ENCODE peak calls at places on chromosomes 3 and 15, in nine cellular contexts. Q is tibial nerve; N is stromal cell of bone marrow; A is stimulated activated CD4-positive, alpha-beta T cell treated with anti-CD3 and anti-CD28 coated beads, Interleukin-1b, Interleukin-23, amount 100 ng/mL, for 4 hours; M is pons; O is anterior cingulate cortex; C is progenitor cell of endocrine pancreas; B is T-helper 2 cell; S is naive thymus-derived CD8-positive, alpha-beta T cell. D is an unnamed sample.

GRCh38 chr15:96350884-96351639 is 20.6 kb downstream of the NR2F2 start:
- DNase-seq in Q (no peak), N (no peak), A (no peak), M (no peak), O (no peak), C (no peak), B (no peak), S (no peak), D (peak; percentile 4)

GRCh38 chr3:190526787-190527767 is 13.2 kb downstream of the IL1RAP start:
- DNase-seq in Q (no peak), N (no peak), A (no peak), M (no peak), O (no peak), C (no peak), B (no peak), S (no peak), D (no peak)

GRCh38 chr3:108305484-108306172 is 9.3 kb downstream of the HHLA2 start:
- DNase-seq in Q (no peak), N (no peak), A (no peak), M (no peak), O (no peak), C (no peak), B (no peak), S (no peak), D (no peak)

GRCh38 chr15:73127302-73127936 is 75.2 kb downstream of the NEO1 start:
- DNase-seq in Q (no peak), N (peak; percentile 4), A (no peak), M (peak; percentile 37), O (no peak), C (no peak), B (no peak), S (no peak), D (peak; percentile 9)

GRCh38 chr3:45187597-45188210 is 38.4 kb downstream of the TMEM158 start:
- DNase-seq in Q (no peak), N (no peak), A (no peak), M (no peak), O (no peak), C (no peak), B (no peak), S (no peak), D (no peak)

GRCh38 chr3:162142511-162142910 is 645.9 kb downstream of the OTOL1 start:
- DNase-seq in Q (no peak), N (peak; percentile 25), A (no peak), M (no peak), O (no peak), C (no peak), B (no peak), S (no peak), D (no peak)

GRCh38 chr3:124291008-124291407 is 299.1 kb upstream of the ROPN1 start:
- DNase-seq in Q (no peak), N (no peak), A (no peak), M (no peak), O (no peak), C (no peak), B (no peak), S (no peak), D (no peak)

GRCh38 chr3:169347597-169347996 is 315.9 kb downstream of the MECOM start:
- DNase-seq in Q (no peak), N (no peak), A (no peak), M (no peak), O (no peak), C (no peak), B (no peak), S (no peak), D (no peak)